ENCODE peak calls at places on chromosomes 11 and 22, in six cellular contexts. R is fibroblast of pulmonary artery, H is RWPE2, J is HFF-Myc, G is pancreas, V is K562. S is an unnamed sample.

GRCh38 chr11:100978442-100978841 is 151.2 kb downstream of the PGR start:
- DNase-seq in R (no peak), H (no peak), J (no peak), G (no peak), V (no peak), S (no peak)

GRCh38 chr11:19474954-19475811 is 234.4 kb upstream of the E2F8 start:
- DNase-seq in R (no peak), H (no peak), J (no peak), G (no peak), V (no peak), S (peak; percentile 82)

GRCh38 chr11:117871160-117871559 is 5.3 kb downstream of the FXYD6 start:
- DNase-seq in R (no peak), H (no peak), J (no peak), G (no peak), V (no peak), S (no peak)

GRCh38 chr11:103091024-103091423 is 936 bp downstream of the DCUN1D5 start:
- DNase-seq in R (peak; percentile 11), H (no peak), J (no peak), G (no peak), V (peak; percentile 56), S (peak; percentile 18)

GRCh38 chr11:12502950-12503579 is 125.7 kb downstream of the PARVA start:
- DNase-seq in R (peak; percentile 18), H (no peak), J (no peak), G (no peak), V (peak; percentile 38), S (no peak)

GRCh38 chr11:11681536-11681935 is 59.7 kb upstream of the GALNT18 start:
- DNase-seq in R (no peak), H (no peak), J (no peak), G (no peak), V (no peak), S (no peak)

GRCh38 chr11:93169143-93169542 is 28.6 kb downstream of the SLC36A4 start:
- DNase-seq in R (no peak), H (no peak), J (no peak), G (no peak), V (no peak), S (no peak)

GRCh38 chr11:101453682-101454081 is 130.1 kb downstream of the TRPC6 start:
- DNase-seq in R (no peak), H (no peak), J (no peak), G (no peak), V (no peak), S (no peak)

GRCh38 chr11:78015878-78016277 is 7.2 kb downstream of the KCTD14 start:
- DNase-seq in R (no peak), H (no peak), J (no peak), G (no peak), V (no peak), S (no peak)

GRCh38 chr22:17957683-17958082 is 66.7 kb downstream of the MICAL3 start:
- DNase-seq in R (no peak), H (no peak), J (no peak), G (no peak), V (no peak), S (no peak)

DNA sequence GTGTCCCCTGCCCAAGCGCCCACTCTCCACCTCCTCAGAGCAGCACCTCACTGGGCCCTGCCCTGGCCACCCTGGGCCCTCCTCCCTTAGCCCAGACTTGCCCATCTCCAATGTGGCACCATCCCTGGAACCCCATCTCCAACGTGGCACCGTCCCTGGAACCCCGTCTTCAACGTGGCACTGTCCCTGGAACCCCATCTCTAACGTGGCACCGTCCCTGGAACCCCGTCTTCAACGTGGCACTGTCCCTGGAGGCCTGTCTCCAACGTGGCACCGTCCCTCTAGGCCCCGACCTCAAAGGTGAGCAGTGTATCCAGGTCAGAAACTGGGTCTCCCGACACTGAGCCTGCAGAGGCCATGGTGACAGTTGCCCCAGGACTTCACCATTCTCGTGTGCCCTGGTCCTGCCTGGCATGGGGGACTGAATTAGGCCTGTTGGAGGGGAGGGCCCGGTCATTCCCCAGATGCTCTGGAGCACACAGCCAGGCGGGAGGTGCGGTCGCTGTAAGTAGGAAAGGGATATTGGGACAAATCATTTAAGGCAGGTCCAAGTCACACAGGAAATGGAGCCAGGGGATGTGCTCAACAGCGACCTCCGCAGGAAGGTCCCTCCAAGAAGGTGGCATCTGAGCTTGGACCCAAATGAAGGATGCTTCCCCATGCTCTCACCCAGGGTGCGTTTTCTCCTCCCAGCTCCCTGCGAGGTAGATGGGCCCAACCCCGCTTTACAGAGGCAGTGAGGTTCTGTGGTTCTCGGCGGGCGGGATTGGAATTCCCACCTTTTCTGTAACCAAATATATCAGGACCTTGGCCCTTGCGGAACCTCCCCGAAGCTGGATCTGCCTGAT is 2.4 kb upstream of the CTSD start:
- DNase-seq in R (no peak), H (peak; percentile 40), J (no peak), G (no peak), V (peak; percentile 25), S (no peak)
- TF ChIP-seq CTCF in R (no peak), H (no peak), J (peak; percentile 29), G (no peak), V (peak; percentile 47), S (peak; percentile 27)

DNA sequence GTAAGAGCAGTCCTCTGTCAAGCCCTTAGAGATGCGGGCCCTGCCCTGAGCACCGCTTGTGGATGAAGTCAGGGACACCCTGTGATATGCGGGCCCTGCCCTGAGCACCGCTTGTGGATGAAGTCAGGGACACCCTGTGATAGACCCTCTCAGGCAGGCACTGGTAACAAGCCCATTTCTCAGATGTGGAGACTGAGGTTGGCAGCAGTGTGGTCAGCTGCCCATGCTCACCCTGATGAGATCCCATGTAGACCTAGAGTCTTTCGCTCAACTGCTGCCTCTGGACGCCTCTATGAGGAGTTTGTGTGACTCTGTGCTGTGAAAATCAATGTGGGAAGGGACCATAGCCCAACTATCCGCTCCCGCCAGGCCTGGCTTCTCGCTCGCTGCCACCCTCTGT is 58.8 kb upstream of the FADD start:
- DNase-seq in R (no peak), H (no peak), J (no peak), G (no peak), V (no peak), S (no peak)
- H3K4me3 ChIP-seq in R (no peak overlapping the region), H (no peak overlapping the region), J (no peak overlapping the region), G (no peak overlapping the region), V (no peak overlapping the region), S (no peak overlapping the region)

GRCh38 chr11:88103337-88104206 is 71.7 kb downstream of the RAB38 start:
- DNase-seq in R (peak; percentile 73), H (no peak), J (peak; percentile 29), G (peak; percentile 25), V (peak; percentile 73), S (peak; percentile 85)
- TF ChIP-seq CTCF in R (peak; percentile 78), H (peak; percentile 56), J (peak; percentile 68), G (peak; percentile 40), V (peak; percentile 84), S (peak; percentile 78)

GRCh38 chr11:75677275-75677674 is 8.4 kb upstream of the MAP6 start:
- DNase-seq in R (no peak), H (no peak), J (no peak), G (no peak), V (no peak), S (peak; percentile 43)
- H3K4me3 ChIP-seq in R (no peak overlapping the region), H (no peak overlapping the region), J (no peak overlapping the region), G (no peak overlapping the region), V (no peak overlapping the region), S (no peak overlapping the region)

DNA sequence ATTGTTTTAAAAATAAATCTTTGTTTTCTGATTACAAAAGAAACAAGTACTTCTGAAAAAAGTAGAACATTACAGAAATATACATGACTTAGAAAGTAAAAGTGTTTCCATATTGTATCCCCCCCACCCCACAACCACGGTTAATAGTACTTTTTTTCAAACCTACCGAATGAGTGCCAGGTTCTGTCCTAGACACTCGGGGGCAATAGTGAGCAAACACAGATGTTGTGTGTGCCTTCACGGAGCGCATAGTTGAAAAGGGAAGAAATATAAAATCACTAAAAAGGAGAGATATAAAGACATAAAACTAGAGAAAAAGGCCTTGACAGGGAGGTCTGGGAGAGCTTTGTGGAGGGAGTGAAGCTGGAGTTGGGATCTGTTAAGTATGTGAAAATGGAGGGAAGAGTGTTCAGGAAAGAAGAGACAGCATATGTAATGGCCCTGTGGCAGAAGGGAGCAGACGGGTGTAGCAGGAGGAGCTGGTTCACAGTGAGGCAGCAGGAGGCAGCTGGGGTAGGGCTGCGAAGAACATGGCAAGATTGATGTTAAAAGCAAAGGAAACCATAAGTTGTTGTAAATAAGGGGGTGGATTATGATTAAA is 42.1 kb upstream of the ALX4 start:
- DNase-seq in R (no peak), H (no peak), J (no peak), G (no peak), V (peak; percentile 37), S (no peak)
- TF ChIP-seq CTCF in R (peak; percentile 11), H (no peak), J (no peak), G (no peak), V (peak; percentile 47), S (no peak)

GRCh38 chr11:9210224-9210921 is 54.8 kb downstream of the DENND5A start:
- DNase-seq in R (peak; percentile 44), H (no peak), J (no peak), G (no peak), V (no peak), S (no peak)

GRCh38 chr11:9208726-9209501 is 56.2 kb downstream of the DENND5A start:
- DNase-seq in R (no peak), H (no peak), J (no peak), G (no peak), V (peak; percentile 42), S (peak; percentile 60)

GRCh38 chr11:9207229-9207628 is 57.9 kb downstream of the DENND5A start:
- DNase-seq in R (no peak), H (no peak), J (no peak), G (no peak), V (no peak), S (no peak)

GRCh38 chr11:9211322-9211721 is 53.8 kb downstream of the DENND5A start:
- DNase-seq in R (no peak), H (no peak), J (no peak), G (no peak), V (no peak), S (peak; percentile 35)

DNA sequence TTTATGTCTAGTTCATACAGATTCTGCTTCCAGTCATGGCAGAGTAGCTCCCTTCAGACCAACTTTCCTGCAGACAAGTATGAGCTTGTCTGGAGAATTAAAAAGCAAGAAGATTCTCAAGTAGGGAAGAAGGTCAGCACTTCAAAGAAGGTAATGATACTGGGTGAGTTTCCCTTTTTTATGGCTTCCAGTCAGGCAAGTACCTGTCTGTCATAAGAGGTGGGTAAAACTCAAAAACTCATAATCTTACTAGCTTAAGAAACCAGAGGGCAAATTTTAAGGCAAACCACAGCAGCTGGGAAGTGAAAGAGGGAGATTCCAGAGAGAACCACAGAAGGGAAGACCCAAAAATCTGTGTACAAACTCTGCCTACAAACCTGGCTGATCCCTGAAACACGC is 54.2 kb downstream of the DENND5A start:
- DNase-seq in R (no peak), H (no peak), J (no peak), G (no peak), V (no peak), S (peak; percentile 81)
- H3K4me3 ChIP-seq in R (no peak overlapping the region), H (no peak overlapping the region), J (no peak overlapping the region), G (no peak overlapping the region), V (no peak overlapping the region), S (no peak overlapping the region)